ENCODE peak calls at places on chromosomes 13 and 19, in nine cellular contexts. B is bronchial epithelial cell, K is A549, C is choroid plexus epithelial cell, L is IMR-90, Y is upper lobe of right lung, S is endothelial cell of umbilical vein, F is spleen, U is psoas muscle. G is an unnamed sample.

GRCh38 chr13:26019881-26020535 is 31.8 kb downstream of the SHISA2 start:
- DNase-seq in F (no peak), K (no peak), U (no peak), L (peak; percentile 63), B (peak; percentile 81), S (peak; percentile 88), Y (no peak), C (peak; percentile 87), G (peak; percentile 87)

GRCh38 chr13:109877809-109878208 is 91.4 kb upstream of the IRS2 start:
- DNase-seq in B (no peak), K (no peak), L (no peak), F (no peak), S (no peak), Y (no peak), C (no peak), U (no peak), G (no peak)

GRCh38 chr19:35712910-35713845 is 4.6 kb upstream of the KMT2B start:
- DNase-seq in F (no peak), Y (no peak), S (no peak), C (no peak), B (no peak), K (no peak), U (no peak), L (no peak), G (no peak)

GRCh38 chr19:50964266-50964665 is 5.1 kb downstream of the KLK6 start:
- DNase-seq in Y (no peak), U (no peak), F (no peak), K (no peak), S (no peak), C (no peak), L (no peak), B (no peak), G (no peak)

GRCh38 chr13:30869491-30869890 is 36.6 kb upstream of the MEDAG start:
- DNase-seq in L (peak; percentile 50), B (no peak), U (peak; percentile 67), C (peak; percentile 73), F (no peak), K (no peak), S (peak; percentile 8), Y (no peak), G (peak; percentile 43)

GRCh38 chr19:7456964-7457541 is 31.8 kb downstream of the PEX11G start:
- DNase-seq in K (no peak), B (peak; percentile 63), L (no peak), F (no peak), U (no peak), Y (no peak), S (no peak), C (no peak), G (no peak)

GRCh38 chr19:4732680-4733114 is 9.1 kb upstream of the DPP9 start:
- DNase-seq in B (peak; percentile 43), F (no peak), K (peak; percentile 57), S (peak; percentile 48), U (peak; percentile 74), C (peak; percentile 72), Y (no peak), L (peak; percentile 57), G (peak; percentile 35)

GRCh38 chr13:87698268-87698667 is 27.1 kb downstream of the SLITRK5 start:
- DNase-seq in B (no peak), K (no peak), C (no peak), Y (no peak), L (no peak), F (no peak), S (no peak), U (no peak), G (no peak)

GRCh38 chr19:35959040-35959967 is 23.1 kb downstream of the LRFN3 start:
- DNase-seq in S (no peak), K (no peak), L (no peak), C (no peak), F (peak; percentile 95), B (no peak), U (peak; percentile 61), Y (peak; percentile 88), G (no peak)

GRCh38 chr13:63435668-63436275 is 2020.1 kb upstream of the PCDH20 start:
- DNase-seq in B (peak; percentile 61), C (peak; percentile 100), L (peak; percentile 100), U (no peak), Y (no peak), K (no peak), F (no peak), S (peak; percentile 24), G (peak; percentile 99)

GRCh38 chr13:46679369-46680180 is 117.4 kb downstream of the ESD start:
- DNase-seq in F (peak; percentile 84), K (no peak), Y (no peak), U (no peak), L (peak; percentile 70), S (no peak), C (peak; percentile 88), B (no peak), G (peak; percentile 58)

GRCh38 chr13:30923423-30923822 is 9.0 kb upstream of the TEX26 start:
- DNase-seq in B (peak; percentile 15), L (no peak), C (no peak), F (no peak), K (no peak), U (no peak), S (no peak), Y (no peak), G (no peak)

GRCh38 chr19:37098570-37098969 is 20.3 kb downstream of the ZNF420 start:
- DNase-seq in C (no peak), S (no peak), K (no peak), F (no peak), B (no peak), L (no peak), U (no peak), Y (no peak), G (no peak)

GRCh38 chr19:13262450-13262849 is 112.2 kb downstream of the IER2 start:
- DNase-seq in U (no peak), K (peak; percentile 43), B (peak; percentile 54), L (peak; percentile 61), F (no peak), C (peak; percentile 74), S (peak; percentile 70), Y (no peak), G (peak; percentile 60)

GRCh38 chr19:12095111-12095790 is 30.7 kb downstream of the ZNF844 start:
- DNase-seq in B (peak; percentile 19), C (peak; percentile 42), S (no peak), L (peak; percentile 64), Y (no peak), U (no peak), K (no peak), F (no peak), G (no peak)

GRCh38 chr19:12098040-12098439 is 33.5 kb downstream of the ZNF844 start:
- DNase-seq in Y (no peak), C (no peak), K (no peak), U (no peak), B (peak; percentile 73), S (no peak), L (no peak), F (no peak), G (no peak)

GRCh38 chr19:12090807-12091206 is 26.3 kb downstream of the ZNF844 start:
- DNase-seq in F (peak; percentile 85), L (peak; percentile 53), K (no peak), Y (peak; percentile 81), S (peak; percentile 30), C (peak; percentile 78), B (peak; percentile 29), U (peak; percentile 71), G (peak; percentile 45)

GRCh38 chr19:12092065-12092867 is 27.7 kb downstream of the ZNF844 start:
- DNase-seq in K (no peak), Y (peak; percentile 94), L (peak; percentile 86), U (peak; percentile 90), F (peak; percentile 93), S (peak; percentile 71), C (peak; percentile 93), B (peak; percentile 32), G (peak; percentile 89)

GRCh38 chr19:12093777-12094176 is 29.2 kb downstream of the ZNF844 start:
- DNase-seq in C (no peak), B (no peak), K (no peak), Y (no peak), S (no peak), U (no peak), L (no peak), F (no peak), G (no peak)
- H3K4me3 ChIP-seq in C (no peak overlapping the region), B (no peak overlapping the region), K (no peak overlapping the region), Y (no peak overlapping the region), S (no peak overlapping the region), U (no peak overlapping the region), L (no peak overlapping the region), F (no peak overlapping the region), G (no peak overlapping the region)

GRCh38 chr13:59319276-59319675 is 844.5 kb downstream of the DIAPH3 start:
- DNase-seq in S (peak; percentile 49), B (no peak), Y (no peak), F (no peak), U (no peak), C (no peak), K (no peak), L (no peak), G (no peak)
- TF ChIP-seq CTCF in S (no peak), B (no peak), Y (no peak), F (no peak), U (no peak), C (no peak), K (no peak), L (no peak), G (no peak)

GRCh38 chr13:99307247-99307646 is at the start of gene GPR183:
- DNase-seq in K (no peak), S (peak; percentile 58), L (peak; percentile 43), C (no peak), U (no peak), Y (no peak), F (no peak), B (peak; percentile 30), G (peak; percentile 42)

GRCh38 chr13:99304541-99304940 is 2.7 kb downstream of the GPR183 start:
- DNase-seq in K (no peak), F (no peak), U (no peak), B (no peak), S (no peak), C (no peak), Y (no peak), L (no peak), G (no peak)

GRCh38 chr13:99303863-99304521 is 3.2 kb downstream of the GPR183 start:
- DNase-seq in C (no peak), L (no peak), S (no peak), B (no peak), U (no peak), Y (peak; percentile 65), K (no peak), F (no peak), G (no peak)

GRCh38 chr13:99307648-99308339 is 595 bp upstream of the GPR183 start:
- DNase-seq in C (peak; percentile 75), L (peak; percentile 83), S (peak; percentile 84), U (no peak), B (peak; percentile 85), K (no peak), Y (no peak), F (no peak), G (peak; percentile 74)

GRCh38 chr13:99305180-99305965 is 1.8 kb downstream of the GPR183 start:
- DNase-seq in L (no peak), K (no peak), Y (no peak), F (no peak), S (no peak), C (no peak), B (no peak), U (no peak), G (no peak)
- H3K4me3 ChIP-seq in L (no peak overlapping the region), K (no peak overlapping the region), Y (peak overlapping the region; percentile 25), F (peak overlapping the region; percentile 70), S (no peak overlapping the region), C (no peak overlapping the region), B (no peak overlapping the region), U (peak overlapping the region; percentile 31), G (no peak overlapping the region)

DNA sequence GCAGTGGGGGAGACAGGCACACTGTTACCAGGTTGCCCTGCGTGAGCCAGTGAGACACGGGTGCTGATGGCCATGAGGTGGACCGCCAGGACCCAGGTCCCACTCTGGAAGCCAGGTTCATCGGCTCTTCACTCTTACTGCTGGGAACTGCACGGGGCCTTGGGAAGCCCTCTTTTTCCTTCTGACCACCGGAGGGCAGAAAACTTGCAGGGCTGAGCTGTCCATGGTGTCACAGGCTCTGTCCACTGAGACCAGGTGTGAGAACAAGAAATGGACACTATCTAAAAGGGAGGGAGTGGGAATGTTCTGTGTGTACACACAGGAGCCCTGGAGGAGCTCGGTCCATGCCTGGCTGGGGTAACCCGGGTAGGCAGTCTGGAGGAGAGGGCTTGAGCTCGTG is 93.4 kb downstream of the UQCRFS1 start:
- DNase-seq in F (no peak), B (no peak), Y (no peak), S (no peak), C (no peak), U (no peak), K (no peak), L (no peak), G (no peak)
- TF ChIP-seq CTCF in F (no peak), B (no peak), Y (peak; percentile 16), S (no peak), C (no peak), U (peak; percentile 34), K (no peak), L (peak; percentile 19), G (no peak)

G was measured in astrocyte of the spinal cord.